ENCODE peak calls at places on chromosome 3, in five cellular contexts. W is HepG2, S is lower leg skin, K is A549, N is ovary. X is an unnamed sample.

GRCh38 chr3:165070682-165071081 is 7.6 kb downstream of the SI start:
- DNase-seq in K (peak), S (no peak), W (peak), N (no peak), X (no peak)

GRCh38 chr3:140758791-140759444 is 81.1 kb downstream of the TRIM42 start:
- DNase-seq in K (no peak), N (no peak), W (no peak), S (no peak), X (no peak)

GRCh38 chr3:124489506-124489905 is 240.7 kb upstream of the UMPS start:
- DNase-seq in W (no peak), K (no peak), N (no peak), S (no peak), X (no peak)

GRCh38 chr3:120752230-120752629 is 9.7 kb downstream of the GTF2E1 start:
- DNase-seq in S (no peak), N (no peak), K (no peak), W (no peak), X (no peak)

GRCh38 chr3:183975981-183976662 is 41.6 kb downstream of the ABCC5 start:
- DNase-seq in N (no peak), K (peak), S (no peak), W (no peak), X (no peak)

GRCh38 chr3:49191741-49192140 is 20.3 kb downstream of the KLHDC8B start:
- DNase-seq in W (no peak), S (no peak), K (no peak), N (no peak), X (no peak)

GRCh38 chr3:53196575-53197407 is 35.8 kb downstream of the PRKCD start:
- DNase-seq in K (peak), N (no peak), S (no peak), W (peak), X (no peak)

GRCh38 chr3:119315600-119316312 is 21.6 kb downstream of the ARHGAP31 start:
- DNase-seq in N (no peak), K (no peak), W (no peak), S (no peak), X (no peak)

GRCh38 chr3:21618695-21619094 is 132.3 kb downstream of the ZNF385D start:
- DNase-seq in W (no peak), N (no peak), K (no peak), S (no peak), X (no peak)

GRCh38 chr3:45198264-45199260 is 27.5 kb downstream of the TMEM158 start:
- DNase-seq in S (no peak), W (no peak), N (no peak), K (no peak), X (no peak)

DNA sequence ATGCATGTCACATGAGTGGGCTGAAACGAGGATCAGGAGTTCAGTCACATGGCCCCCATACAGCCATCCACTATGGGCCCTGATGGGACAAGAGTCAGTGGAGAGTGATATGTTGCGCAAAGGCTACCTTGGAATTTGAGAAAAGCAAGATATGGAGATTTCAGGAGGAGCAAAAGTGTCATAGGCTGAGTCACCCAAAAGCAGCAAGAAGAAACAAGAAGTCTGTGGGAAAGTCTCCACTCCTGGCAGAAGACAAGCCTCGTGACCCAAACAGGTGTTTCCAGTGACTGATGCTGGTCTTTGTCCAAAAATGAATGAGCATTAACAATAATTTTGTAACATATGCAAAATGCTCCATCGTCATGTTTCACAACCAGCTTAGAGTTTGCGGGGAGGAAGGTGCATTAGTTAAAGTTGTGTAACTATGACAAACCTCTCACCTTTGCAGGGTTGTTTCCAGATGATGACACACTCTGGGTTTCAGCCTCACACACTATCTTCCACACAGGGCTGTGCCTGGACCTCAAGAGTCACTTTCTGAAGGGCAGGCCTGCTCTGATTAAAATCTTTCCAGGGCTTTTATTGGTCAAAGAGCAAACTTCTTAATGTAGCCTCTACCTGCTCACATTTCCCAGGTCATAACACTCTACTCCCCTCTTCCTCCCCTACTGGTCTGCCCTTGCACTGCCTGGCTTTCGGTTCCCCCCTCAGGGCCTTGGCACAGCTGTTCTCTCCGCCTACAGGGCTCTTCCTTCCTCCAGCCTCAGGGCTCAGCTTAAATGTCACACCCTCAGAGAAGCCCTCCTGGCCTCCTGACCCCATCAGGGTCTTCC is 3.9 kb upstream of the DNASE1L3 start:
- DNase-seq in W (no peak), S (peak), N (no peak), K (peak), X (no peak)
- TF ChIP-seq POLR2A in W (no peak), S (no peak), N (no peak), K (no peak), X (no peak)

DNA sequence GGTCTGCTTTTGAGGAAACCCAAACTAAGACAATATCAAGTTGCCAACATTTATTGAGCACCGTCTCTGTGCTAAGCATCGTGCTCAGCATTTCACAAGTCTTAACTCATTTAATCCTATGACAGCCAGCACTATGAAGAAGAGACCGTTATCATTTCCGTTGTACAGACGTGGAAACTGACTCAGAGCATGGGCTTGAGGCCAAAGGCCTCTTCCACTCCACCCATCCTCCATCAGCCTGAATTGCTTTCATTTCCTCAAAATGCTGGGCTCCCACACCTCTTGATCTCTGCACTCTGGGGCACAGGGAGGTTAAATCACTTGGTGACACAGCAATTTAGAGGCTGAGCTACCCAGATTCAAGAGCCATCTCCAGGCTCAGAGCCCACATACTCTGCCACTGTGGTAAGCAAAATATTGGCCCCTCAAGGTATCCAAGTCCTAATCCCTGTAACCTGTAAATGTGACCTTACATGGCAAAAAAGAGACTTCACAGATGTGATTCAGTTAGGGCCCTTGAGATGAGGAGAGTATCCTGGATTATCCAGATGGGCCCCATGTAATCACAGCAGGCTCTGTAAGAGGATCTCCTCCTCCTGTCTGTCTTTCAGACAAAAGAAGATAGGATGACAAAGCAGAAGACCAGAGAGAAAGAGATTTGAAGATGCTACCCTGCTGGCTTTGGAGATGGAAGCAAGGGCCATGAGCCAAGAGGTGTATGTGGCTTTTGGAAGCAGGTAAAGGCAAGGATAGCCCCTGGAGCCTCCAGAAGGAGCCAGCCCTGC is 24.3 kb upstream of the FLNB start:
- DNase-seq in S (peak), W (peak), N (peak), K (peak), X (peak)
- TF ChIP-seq POLR2A in S (no peak), W (no peak), N (no peak), K (no peak), X (no peak)

DNA sequence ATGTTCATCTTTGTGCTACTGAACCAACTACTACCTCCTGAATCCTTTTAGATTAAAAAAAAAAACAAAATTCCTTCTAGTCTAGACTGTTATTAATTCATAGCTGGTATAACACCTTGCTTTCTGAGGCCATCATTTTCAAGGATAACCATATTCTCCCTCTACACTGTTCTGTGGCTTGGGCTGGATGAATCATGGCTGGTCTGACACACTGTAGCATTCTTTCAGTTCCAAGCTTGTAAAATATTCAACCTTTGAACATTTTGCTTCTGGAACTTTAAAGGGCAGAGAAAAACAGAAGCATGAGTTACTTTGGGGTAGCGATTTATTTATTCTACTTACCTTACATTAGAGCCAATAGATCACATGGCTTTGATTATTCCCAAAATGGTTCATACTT is 7.6 kb downstream of the HSPBAP1 start:
- DNase-seq in N (no peak), W (peak), K (peak), S (no peak), X (peak)
- TF ChIP-seq POLR2A in N (no peak), W (no peak), K (no peak), S (no peak), X (no peak)

DNA sequence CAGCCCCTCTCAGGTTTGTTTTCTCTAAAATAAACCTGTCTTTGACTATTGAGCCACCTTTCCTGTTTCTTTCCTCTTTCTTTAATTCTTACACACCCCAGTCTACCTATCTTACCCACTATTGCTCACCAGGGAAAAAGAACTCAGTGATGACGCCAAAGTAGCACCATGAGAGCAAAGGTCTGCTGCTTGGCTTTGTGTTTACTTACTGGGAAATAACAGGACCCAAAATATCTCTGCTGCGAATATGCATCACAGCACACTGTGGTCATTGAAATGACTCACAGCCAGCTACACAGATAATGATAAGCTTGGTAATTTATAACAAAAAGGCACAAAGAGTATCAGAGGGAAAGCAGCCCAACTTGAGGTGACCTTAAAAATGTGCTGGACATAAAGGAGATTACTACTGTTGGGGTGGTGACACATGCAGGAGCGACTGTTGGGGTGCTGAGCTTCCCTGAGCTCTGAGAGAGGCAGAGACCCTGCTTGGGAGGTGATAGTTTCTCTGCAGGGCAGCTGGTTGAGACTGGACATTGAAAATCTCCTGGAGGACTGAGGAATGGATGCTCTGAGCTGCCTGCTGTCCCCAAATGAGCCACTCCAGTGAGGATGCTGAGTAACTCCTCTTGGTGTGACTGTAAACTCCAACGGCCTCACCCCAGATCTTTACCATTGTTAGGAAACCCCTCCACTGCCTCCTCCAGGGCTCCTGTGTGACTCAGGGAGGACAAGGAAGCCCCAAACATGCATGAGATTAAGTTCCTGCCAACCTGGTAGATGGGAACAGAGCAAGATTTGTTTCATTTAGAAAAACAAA is 14.5 kb downstream of the EFCAB12 start:
- DNase-seq in N (peak), W (peak), S (peak), K (peak), X (peak)
- TF ChIP-seq POLR2A in N (no peak), W (no peak), S (no peak), K (no peak), X (no peak)

GRCh38 chr3:171439996-171440395 is 20.2 kb downstream of the TNIK start:
- DNase-seq in S (no peak), N (no peak), W (no peak), K (no peak), X (no peak)

GRCh38 chr3:171435143-171435542 is 25.1 kb downstream of the TNIK start:
- DNase-seq in W (no peak), N (no peak), S (no peak), K (no peak), X (no peak)

GRCh38 chr3:171435757-171436156 is 24.4 kb downstream of the TNIK start:
- DNase-seq in S (no peak), N (no peak), W (no peak), K (no peak), X (no peak)

GRCh38 chr3:171432548-171432947 is 27.7 kb downstream of the TNIK start:
- DNase-seq in N (no peak), S (no peak), W (no peak), K (no peak), X (no peak)

GRCh38 chr3:171436380-171436779 is 23.8 kb downstream of the TNIK start:
- DNase-seq in K (no peak), S (no peak), N (no peak), W (no peak), X (no peak)
- TF ChIP-seq POLR2A in K (no peak), S (no peak), N (no peak), W (no peak), X (no peak)

GRCh38 chr3:4580346-4581019 is 87.3 kb downstream of the ITPR1 start:
- DNase-seq in N (peak), S (no peak), K (no peak), W (no peak), X (no peak)
- TF ChIP-seq POLR2A in N (peak), S (no peak), K (no peak), W (no peak), X (no peak)